ENCODE peak calls at places on chromosomes 6 and 20, in five cellular contexts. D, E, B, H and Q are unnamed samples.

GRCh38 chr6:92790381-92790780 is 629.0 kb downstream of the EPHA7 start:
- DNase-seq in B (no peak), H (no peak), D (no peak), E (no peak), Q (no peak)

GRCh38 chr6:124742971-124743370 is 219.3 kb upstream of the RNF217 start:
- DNase-seq in E (no peak), H (peak), B (no peak), D (no peak), Q (no peak)

GRCh38 chr20:45044084-45044573 is 56.8 kb downstream of the KCNS1 start:
- DNase-seq in D (peak), B (no peak), E (peak), H (peak), Q (peak)

GRCh38 chr20:57346477-57346876 is 4.6 kb upstream of the RAE1 start:
- DNase-seq in H (peak), E (peak), D (peak), B (peak), Q (peak)

GRCh38 chr20:61260905-61261304 is 8.8 kb downstream of the CDH4 start:
- DNase-seq in E (peak), D (no peak), H (no peak), B (no peak), Q (peak)

GRCh38 chr6:156791261-156791850 is 14.2 kb downstream of the ARID1B start:
- DNase-seq in D (peak), H (peak), B (no peak), E (no peak), Q (no peak)

GRCh38 chr6:166627875-166628849 is 1.1 kb upstream of the RPS6KA2 start:
- DNase-seq in E (peak), B (peak), H (peak), D (no peak), Q (no peak)

GRCh38 chr6:156687875-156688549 is 89.2 kb upstream of the ARID1B start:
- DNase-seq in E (peak), H (peak), B (no peak), D (peak), Q (peak)

GRCh38 chr20:3248167-3248992 is 9.4 kb upstream of the SLC4A11 start:
- DNase-seq in H (peak), D (no peak), B (no peak), E (peak), Q (peak)

GRCh38 chr6:24868765-24869164 is 67.0 kb downstream of the RIPOR2 start:
- DNase-seq in B (no peak), H (no peak), D (no peak), E (no peak), Q (no peak)

GRCh38 chr6:118567974-118568373 is 19.9 kb downstream of the PLN start:
- DNase-seq in H (no peak), B (no peak), D (no peak), E (no peak), Q (no peak)

GRCh38 chr20:21166801-21167200 is 40.9 kb downstream of the KIZ start:
- DNase-seq in H (no peak), E (no peak), B (no peak), D (no peak), Q (no peak)

GRCh38 chr20:59822291-59823029 is 111.0 kb downstream of the SYCP2 start:
- DNase-seq in D (no peak), E (peak), H (no peak), B (no peak), Q (no peak)

GRCh38 chr6:83083476-83083875 is 16.0 kb downstream of the DOP1A start:
- DNase-seq in E (no peak), B (no peak), H (peak), D (no peak), Q (no peak)

GRCh38 chr6:83891586-83891985 is 32.1 kb downstream of the CYB5R4 start:
- DNase-seq in E (no peak), H (no peak), B (no peak), D (no peak), Q (no peak)

GRCh38 chr6:125598422-125598821 is 151.0 kb upstream of the HEY2 start:
- DNase-seq in B (no peak), D (peak), E (no peak), H (peak), Q (no peak)

GRCh38 chr6:135251416-135251815 is 70.3 kb downstream of the MYB start:
- DNase-seq in B (no peak), H (no peak), E (peak), D (no peak), Q (peak)

GRCh38 chr6:84422380-84422968 is 195.0 kb upstream of the CEP162 start:
- DNase-seq in B (no peak), H (peak), E (peak), D (peak), Q (peak)

GRCh38 chr20:20207291-20207690 is 155.0 kb downstream of the CFAP61 start:
- DNase-seq in E (peak), D (no peak), B (no peak), H (no peak), Q (peak)

GRCh38 chr6:151032034-151032433 is 166.5 kb downstream of the MTHFD1L start:
- DNase-seq in E (no peak), D (no peak), B (no peak), H (no peak), Q (no peak)

GRCh38 chr6:3457710-3458605 is 1.1 kb upstream of the SLC22A23 start:
- DNase-seq in E (peak), H (peak), B (peak), D (no peak), Q (peak)

GRCh38 chr20:18466574-18466893 is 296 bp downstream of the DZANK1 start:
- DNase-seq in E (no peak), H (no peak), B (no peak), D (no peak), Q (no peak)